ENCODE peak calls at places on chromosome 16, in seven cellular contexts. T is heart left ventricle, J is lung, N is T-cell, K is AG08395, B is Caki2, S is posterior cingulate gyrus. H is an unnamed sample.

GRCh38 chr16:67967956-67968439 is 439 bp downstream of the SLC12A4 start:
- DNase-seq in B (no peak), S (no peak), T (peak), J (no peak), N (peak), K (peak), H (peak)

GRCh38 chr16:23952128-23953041 is 116.6 kb downstream of the PRKCB start:
- DNase-seq in T (no peak), J (no peak), B (no peak), S (peak), K (no peak), N (no peak), H (peak)

GRCh38 chr16:3868967-3869366 is 11.5 kb downstream of the CREBBP start:
- DNase-seq in T (no peak), S (no peak), N (no peak), B (no peak), J (no peak), K (no peak), H (no peak)

GRCh38 chr16:15682105-15682570 is 32.1 kb downstream of the NDE1 start:
- DNase-seq in T (no peak), N (peak), J (no peak), K (peak), S (no peak), B (peak), H (peak)

GRCh38 chr16:89410794-89411309 is 79.5 kb downstream of the ANKRD11 start:
- DNase-seq in S (no peak), K (peak), T (peak), B (peak), N (peak), J (peak), H (no peak)

GRCh38 chr16:17563340-17563739 is 92.6 kb upstream of the XYLT1 start:
- DNase-seq in S (no peak), T (no peak), K (no peak), B (no peak), N (no peak), J (no peak), H (no peak)

GRCh38 chr16:82580293-82580900 is 46.4 kb upstream of the CDH13 start:
- DNase-seq in K (peak), N (no peak), J (no peak), B (peak), T (no peak), S (no peak), H (peak)

GRCh38 chr16:68526782-68527145 is 12.3 kb upstream of the ZFP90 start:
- DNase-seq in S (no peak), B (no peak), K (no peak), N (no peak), J (no peak), T (no peak), H (no peak)

GRCh38 chr16:82088483-82088882 is 53.4 kb downstream of the HSD17B2 start:
- DNase-seq in B (no peak), T (no peak), S (no peak), K (peak), J (no peak), N (no peak), H (no peak)

GRCh38 chr16:83933885-83934683 is 19.0 kb upstream of the OSGIN1 start:
- DNase-seq in J (no peak), S (peak), T (no peak), K (peak), N (no peak), B (no peak), H (no peak)

GRCh38 chr16:50781043-50781442 is 39.2 kb downstream of the CYLD start:
- DNase-seq in S (no peak), B (no peak), K (no peak), N (no peak), J (no peak), T (no peak), H (peak)

GRCh38 chr16:83901101-83901500 is 2.2 kb downstream of the MLYCD start:
- DNase-seq in T (no peak), S (no peak), K (no peak), B (no peak), J (no peak), N (no peak), H (peak)

GRCh38 chr16:23174622-23175021 is 7.9 kb upstream of the SCNN1G start:
- DNase-seq in B (peak), K (no peak), J (no peak), S (no peak), N (no peak), T (no peak), H (peak)

GRCh38 chr16:531494-532125 is 4.1 kb downstream of the CAPN15 start:
- DNase-seq in N (no peak), K (no peak), S (no peak), J (no peak), T (no peak), B (no peak), H (no peak)

GRCh38 chr16:53056528-53056881 is 1.7 kb downstream of the CHD9 start:
- DNase-seq in K (no peak), J (no peak), N (no peak), B (no peak), S (no peak), T (no peak), H (no peak)

GRCh38 chr16:15897834-15898254 is 9.4 kb upstream of the CEP20 start:
- DNase-seq in K (peak), S (no peak), N (no peak), J (no peak), T (no peak), B (no peak), H (peak)

GRCh38 chr16:47574091-47575054 is 113.2 kb downstream of the PHKB start:
- DNase-seq in N (no peak), K (peak), S (no peak), B (peak), J (no peak), T (no peak), H (peak)

GRCh38 chr16:14366447-14366846 is 263.6 kb downstream of the PARN start:
- DNase-seq in N (no peak), J (no peak), B (no peak), K (no peak), S (peak), T (no peak), H (no peak)